ENCODE peak calls at places on chromosomes 7 and 10, in four cellular contexts. C, X, D and K are unnamed samples.

GRCh38 chr7:140062118-140062527 is 628 bp downstream of the PARP12 start:
- DNase-seq in C (peak), X (no peak), D (no peak), K (no peak)

GRCh38 chr7:151835636-151836035 is 41.3 kb downstream of the PRKAG2 start:
- DNase-seq in C (no peak), X (no peak), D (no peak), K (no peak)

GRCh38 chr7:149615690-149616270 is 118.2 kb upstream of the ZNF746 start:
- DNase-seq in C (no peak), X (no peak), D (no peak), K (no peak)

GRCh38 chr10:33306756-33307519 is 27.5 kb downstream of the NRP1 start:
- DNase-seq in C (peak), X (no peak), D (no peak), K (no peak)

GRCh38 chr10:32104622-32105509 is 48.6 kb upstream of the KIF5B start:
- DNase-seq in C (no peak), X (no peak), D (no peak), K (no peak)

GRCh38 chr10:49037187-49037586 is 78.1 kb downstream of the VSTM4 start:
- DNase-seq in C (no peak), X (no peak), D (no peak), K (no peak)

GRCh38 chr10:95289003-95289920 is 1.5 kb downstream of the PDLIM1 start:
- DNase-seq in C (peak), X (no peak), D (no peak), K (no peak)

GRCh38 chr7:137209151-137209822 is 134.2 kb downstream of the PTN start:
- DNase-seq in C (peak), X (no peak), D (no peak), K (no peak)

GRCh38 chr10:72164617-72165016 is 51.2 kb upstream of the ANAPC16 start:
- DNase-seq in C (no peak), X (no peak), D (no peak), K (no peak)

GRCh38 chr7:13017325-13017853 is 330.0 kb downstream of the ARL4A start:
- DNase-seq in C (peak), X (no peak), D (no peak), K (no peak)

GRCh38 chr10:124000792-124001201 is 92.6 kb downstream of the CHST15 start:
- DNase-seq in C (no peak), X (no peak), D (peak), K (no peak)

GRCh38 chr7:101124376-101125056 is 2.4 kb upstream of the SERPINE1 start:
- DNase-seq in C (peak), X (no peak), D (no peak), K (no peak)

GRCh38 chr10:117783698-117784395 is 241.3 kb downstream of the EMX2 start:
- DNase-seq in C (no peak), X (no peak), D (no peak), K (no peak)

GRCh38 chr10:58952162-58952561 is 224.3 kb upstream of the PHYHIPL start:
- DNase-seq in C (peak), X (peak), D (no peak), K (peak)

GRCh38 chr10:77247076-77247561 is 390.5 kb downstream of the KCNMA1 start:
- DNase-seq in C (peak), X (no peak), D (no peak), K (no peak)

GRCh38 chr7:103113164-103113563 is 35.7 kb downstream of the NAPEPLD start:
- DNase-seq in C (no peak), X (no peak), D (no peak), K (no peak)

GRCh38 chr10:98217793-98218192 is 50.2 kb downstream of the LOXL4 start:
- DNase-seq in C (no peak), X (no peak), D (no peak), K (no peak)

GRCh38 chr10:51832652-51833383 is 133.4 kb upstream of the CSTF2T start:
- DNase-seq in C (no peak), X (no peak), D (no peak), K (no peak)

GRCh38 chr7:157597562-157597961 is 260.8 kb downstream of the DNAJB6 start:
- DNase-seq in C (no peak), X (no peak), D (no peak), K (no peak)

GRCh38 chr7:80922254-80923049 is 3.6 kb upstream of the SEMA3C start:
- DNase-seq in C (peak), X (no peak), D (no peak), K (no peak)

GRCh38 chr7:80918909-80919721 is at the start of gene SEMA3C:
- DNase-seq in C (peak), X (peak), D (peak), K (peak)

GRCh38 chr7:80918406-80918805 is 445 bp downstream of the SEMA3C start:
- DNase-seq in C (peak), X (no peak), D (no peak), K (no peak)

GRCh38 chr7:80921130-80921529 is 2.3 kb upstream of the SEMA3C start:
- DNase-seq in C (no peak), X (no peak), D (no peak), K (no peak)

DNA sequence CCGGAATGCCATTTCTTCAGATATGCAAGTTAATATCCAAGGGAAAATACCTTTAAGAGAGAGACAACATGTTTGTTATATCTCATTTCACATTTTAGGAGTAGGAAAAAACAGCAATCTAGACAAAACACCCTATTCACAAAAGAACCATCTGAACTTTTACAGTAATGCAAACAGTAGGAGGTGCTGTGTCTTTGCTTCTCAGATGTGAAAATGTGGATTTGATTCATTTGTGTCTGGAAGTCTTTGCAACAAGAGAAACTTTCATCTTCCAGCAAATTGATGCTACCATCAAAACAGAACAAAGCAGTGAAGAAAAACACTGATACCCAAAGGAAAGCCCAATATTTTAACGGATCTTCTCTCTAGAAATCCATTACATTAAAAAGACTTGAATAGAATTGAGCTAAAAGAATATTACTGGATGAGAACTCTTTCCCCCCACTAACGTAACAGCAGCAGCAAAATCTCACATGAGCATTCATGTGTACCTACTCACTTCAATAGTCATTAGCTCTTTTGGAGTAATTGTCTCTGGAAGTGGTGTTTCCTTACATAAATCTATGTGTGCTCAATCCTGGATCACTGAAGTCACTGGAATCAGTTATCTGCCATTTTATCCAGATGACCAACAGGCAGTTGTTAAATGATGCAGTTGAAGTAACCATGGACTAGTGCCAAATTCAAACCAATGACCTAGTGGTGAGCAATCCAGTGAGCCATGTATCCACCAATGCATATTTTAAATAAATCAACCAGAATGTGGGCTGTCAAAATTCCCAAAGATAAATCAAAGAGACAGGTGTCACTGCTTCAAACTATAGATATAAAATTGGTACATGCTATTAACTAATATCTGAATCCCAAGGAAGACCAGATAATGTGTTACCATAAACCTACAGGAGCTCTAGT is 1.8 kb downstream of the SEMA3C start:
- DNase-seq in C (peak), X (no peak), D (no peak), K (no peak)
- H3K4me3 ChIP-seq in C (peak), X (peak), D (peak), K (no peak)

GRCh38 chr10:8438603-8439002 is 384.1 kb downstream of the GATA3 start:
- DNase-seq in C (no peak), X (no peak), D (no peak), K (no peak)
- H3K4me3 ChIP-seq in C (no peak), X (no peak), D (no peak), K (no peak)

DNA sequence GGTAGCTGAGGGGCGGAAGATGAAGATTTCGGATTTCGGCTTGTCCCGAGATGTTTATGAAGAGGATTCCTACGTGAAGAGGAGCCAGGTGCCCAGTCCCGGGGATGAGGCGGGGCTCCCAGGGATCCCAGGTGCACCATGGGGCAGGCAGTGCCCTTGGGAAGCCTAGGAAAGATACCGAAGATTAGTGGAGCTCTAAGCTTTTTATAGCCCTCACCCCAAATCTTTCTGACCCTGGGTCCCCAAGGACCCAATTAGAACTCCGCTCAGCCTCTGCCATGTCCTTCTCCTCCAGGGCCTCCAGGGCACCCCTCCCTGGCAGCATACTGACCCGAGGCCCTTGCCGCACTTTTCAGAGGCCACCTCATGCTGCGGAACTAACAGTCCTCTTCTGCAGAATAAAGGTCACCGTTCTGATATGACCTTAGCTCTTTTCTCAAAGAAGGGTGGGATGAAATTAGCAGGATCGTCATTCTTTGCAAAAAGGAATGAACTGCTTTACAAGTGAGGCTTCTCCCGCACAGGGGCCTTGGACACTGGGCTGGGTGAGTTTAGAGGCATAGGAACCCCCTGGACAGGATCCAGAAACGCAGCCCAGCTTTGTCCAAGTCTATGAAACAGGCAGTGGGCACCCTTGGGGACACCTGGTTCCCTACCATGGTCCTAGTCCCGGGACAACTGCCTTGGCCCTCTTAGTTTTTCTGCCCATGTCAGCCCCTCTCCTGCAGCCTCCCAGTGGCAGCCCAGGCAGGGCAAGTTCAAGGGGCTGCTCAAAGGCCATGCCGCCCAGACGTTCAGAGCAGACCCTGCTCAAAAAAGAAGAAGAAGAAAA is 17.9 kb upstream of the CSGALNACT2 start:
- DNase-seq in C (no peak), X (no peak), D (no peak), K (no peak)
- H3K4me3 ChIP-seq in C (no peak), X (no peak), D (no peak), K (no peak)

DNA sequence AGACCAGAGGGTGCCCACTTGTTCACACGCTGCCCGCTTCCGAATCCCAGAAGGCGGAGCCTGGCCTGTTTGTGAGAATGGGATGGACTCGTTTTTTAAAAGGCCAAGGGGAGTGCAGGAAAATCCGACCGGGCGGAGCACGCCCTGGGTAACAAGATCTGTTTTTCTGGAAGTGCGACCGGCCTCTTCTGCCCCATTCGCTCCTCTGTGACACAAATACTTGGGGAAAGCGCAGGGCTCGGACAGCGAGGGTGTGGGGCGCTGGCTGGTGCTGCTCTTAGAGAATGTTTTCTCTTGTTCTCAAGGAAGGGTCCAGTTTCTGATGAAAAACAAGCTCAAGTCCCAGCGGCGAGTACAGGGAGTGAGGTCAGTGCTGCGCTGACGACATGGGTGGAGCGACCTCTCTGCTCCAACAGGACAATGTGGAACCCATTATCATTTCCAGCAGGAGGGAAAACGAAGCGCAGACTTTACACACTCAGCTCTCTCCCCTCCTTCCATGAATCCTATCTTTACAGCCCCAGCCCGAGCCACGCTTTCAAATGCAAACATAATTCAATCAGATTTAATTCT is 1.3 kb downstream of the RADIL start:
- DNase-seq in C (peak), X (peak), D (peak), K (peak)
- H3K4me3 ChIP-seq in C (peak), X (peak), D (peak), K (peak)

GRCh38 chr7:5352440-5353010 is 69.8 kb downstream of the SLC29A4 start:
- DNase-seq in C (no peak), X (no peak), D (no peak), K (no peak)

GRCh38 chr7:5351508-5352265 is 68.9 kb downstream of the SLC29A4 start:
- DNase-seq in C (no peak), X (no peak), D (no peak), K (no peak)

GRCh38 chr7:5350174-5350463 is 67.4 kb downstream of the SLC29A4 start:
- DNase-seq in C (no peak), X (no peak), D (no peak), K (no peak)

GRCh38 chr7:5349437-5350173 is 66.9 kb downstream of the SLC29A4 start:
- DNase-seq in C (no peak), X (no peak), D (no peak), K (no peak)

DNA sequence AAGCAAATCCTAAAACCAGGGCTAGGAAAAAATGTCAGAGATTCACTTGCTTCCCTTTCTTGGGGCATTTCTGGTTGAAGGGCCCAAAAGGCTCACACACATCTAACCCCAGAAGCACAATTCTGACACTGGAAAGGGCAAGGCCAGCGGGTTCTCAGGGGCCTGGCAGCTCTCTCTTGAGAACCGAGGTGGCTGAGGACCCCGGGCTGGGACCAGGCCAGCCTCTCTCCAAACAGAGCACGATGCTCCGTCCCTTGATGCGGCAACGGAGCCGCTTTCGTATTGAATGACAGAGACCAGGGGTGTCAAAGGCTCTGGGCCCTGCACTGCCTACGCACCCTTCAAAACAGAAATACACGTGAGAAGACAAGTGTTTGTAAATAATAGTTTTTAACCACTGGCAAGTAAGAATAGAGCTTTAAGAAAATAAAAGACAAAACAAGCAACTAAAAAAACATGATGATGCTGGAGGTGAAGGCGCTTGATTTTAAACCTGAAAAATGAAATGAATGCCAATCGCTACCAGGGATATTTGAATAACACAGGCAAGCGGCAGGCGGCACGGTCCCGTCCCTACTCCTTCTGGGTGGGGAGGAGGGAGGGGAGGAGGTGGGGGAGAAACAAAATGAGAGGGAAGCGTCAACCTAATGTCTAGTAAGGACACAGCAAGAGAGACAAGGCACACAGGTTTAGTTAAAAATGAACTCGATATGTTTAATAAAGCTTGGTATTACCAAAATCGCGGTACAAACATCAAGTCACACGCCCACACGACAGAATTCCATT is 68.0 kb downstream of the SLC29A4 start:
- DNase-seq in C (no peak), X (no peak), D (no peak), K (no peak)
- H3K4me3 ChIP-seq in C (no peak), X (no peak), D (no peak), K (no peak)

DNA sequence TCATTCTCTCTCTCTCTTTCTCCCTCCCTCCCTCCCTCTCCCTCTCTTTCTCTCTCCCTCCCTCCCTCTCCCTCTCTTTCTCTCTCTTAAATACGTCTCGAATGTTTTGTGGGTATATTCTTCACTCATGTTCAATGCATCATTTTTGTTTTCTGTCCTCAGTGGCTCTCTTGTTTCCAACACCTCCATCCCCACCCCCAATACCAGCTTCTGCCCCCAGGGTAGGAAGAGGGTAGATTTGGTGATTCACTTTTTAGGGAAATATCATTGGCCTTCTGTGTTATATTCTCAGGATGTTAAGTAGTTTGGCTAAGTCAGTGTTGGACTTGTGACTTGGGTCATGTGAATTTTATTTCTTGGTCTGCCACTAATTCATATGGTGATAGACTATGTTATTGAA is 261.9 kb downstream of the FRMD4A start:
- DNase-seq in C (no peak), X (no peak), D (no peak), K (no peak)
- H3K4me3 ChIP-seq in C (no peak), X (no peak), D (no peak), K (no peak)

DNA sequence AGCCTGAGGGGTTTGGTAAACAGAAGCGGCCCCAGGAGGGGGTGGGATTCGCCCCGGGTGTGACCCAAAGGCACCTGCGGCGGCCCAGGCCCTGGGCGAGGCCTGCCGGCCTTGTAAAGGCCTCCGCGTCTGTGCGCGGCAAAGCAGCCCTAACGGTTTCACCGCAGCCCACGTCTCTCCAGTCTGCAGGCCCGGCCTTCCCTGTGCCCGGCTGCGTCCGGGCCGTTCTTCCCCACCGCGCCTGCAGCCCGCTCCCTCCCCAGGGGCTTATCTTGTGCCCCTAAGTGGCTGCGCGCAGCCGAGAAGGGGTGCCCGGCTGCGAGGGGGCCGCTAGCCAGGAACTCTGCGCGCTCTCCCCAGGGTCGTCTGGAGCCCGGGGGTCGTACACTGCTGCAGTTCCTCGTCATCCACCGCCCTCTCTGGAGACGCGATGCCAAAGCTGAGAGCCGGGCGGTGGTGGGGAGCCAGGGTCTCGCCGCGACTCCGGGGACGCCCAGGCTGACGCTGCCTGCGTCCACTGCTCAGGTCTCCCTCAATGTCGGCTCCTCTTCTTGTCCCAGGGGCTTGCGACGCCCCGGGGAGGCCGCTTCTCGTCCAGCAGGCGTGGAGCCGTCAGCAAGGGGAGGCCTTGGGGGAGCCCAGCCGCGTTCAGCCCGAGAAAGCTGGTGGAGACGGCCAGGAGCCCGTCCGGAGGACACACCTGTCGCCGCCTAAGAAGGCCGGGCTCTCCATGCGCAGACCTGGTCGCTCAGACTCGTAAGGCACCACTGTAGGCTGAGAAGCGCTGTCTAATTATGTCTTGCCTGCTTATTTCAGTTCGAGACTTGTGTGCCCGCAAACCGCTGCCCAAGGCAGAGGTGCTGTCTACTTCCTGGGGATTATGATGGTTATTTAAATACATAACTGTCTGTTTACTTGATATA is 132.3 kb downstream of the SPAG6 start:
- DNase-seq in C (peak), X (no peak), D (no peak), K (no peak)
- H3K4me3 ChIP-seq in C (no peak), X (no peak), D (no peak), K (no peak)

DNA sequence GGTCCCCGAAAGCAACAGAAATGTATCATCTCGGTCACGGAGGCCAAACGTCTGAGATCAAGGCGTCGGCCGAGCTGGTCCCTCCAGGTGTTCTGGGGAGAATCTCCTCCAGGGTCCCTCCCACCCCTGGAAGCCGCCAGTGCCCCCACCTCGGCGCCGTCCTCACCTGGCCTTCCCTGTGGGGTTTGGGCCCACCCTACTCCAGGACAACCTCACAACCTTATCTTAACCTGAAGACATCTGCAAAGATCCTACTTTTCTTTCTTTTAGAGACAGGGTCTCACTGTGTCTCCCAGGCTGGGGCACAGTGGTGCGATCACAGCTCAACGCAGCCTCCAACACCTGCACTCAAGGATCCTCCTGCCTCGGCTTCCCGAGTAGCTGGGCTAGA is 33.4 kb downstream of the ADAP1 start:
- DNase-seq in C (no peak), X (peak), D (no peak), K (no peak)
- H3K4me3 ChIP-seq in C (no peak), X (no peak), D (no peak), K (no peak)